ENCODE peak calls at places on chromosomes 3 and 15, in six cellular contexts. One of them, this sample, is unnamed.
A peak's percentile ranks its signal among the peaks of the same experiment; 100 is the strongest.

GRCh38 chr3:23698652-23699313 is 107.0 kb upstream of the UBE2E1 start:
- DNase-seq in A673: no peak
- DNase-seq in HepG2: no peak
- DNase-seq in right cardiac atrium: no peak
- DNase-seq in right atrium auricular region: no peak
- DNase-seq in iPS DF 6.9: no peak
- DNase-seq in this sample: no peak

GRCh38 chr3:57091471-57091870 is 31.0 kb downstream of the SPATA12 start:
- DNase-seq in A673: no peak
- DNase-seq in HepG2: no peak
- DNase-seq in right cardiac atrium: no peak
- DNase-seq in right atrium auricular region: no peak
- DNase-seq in iPS DF 6.9: no peak
- DNase-seq in this sample: no peak

GRCh38 chr3:89360155-89360554 is 252.7 kb downstream of the EPHA3 start:
- DNase-seq in A673: no peak
- DNase-seq in HepG2: no peak
- DNase-seq in right cardiac atrium: no peak
- DNase-seq in right atrium auricular region: no peak
- DNase-seq in iPS DF 6.9: no peak
- DNase-seq in this sample: no peak

GRCh38 chr3:45035441-45036301 is 9.6 kb downstream of the CLEC3B start:
- DNase-seq in A673: peak; percentile 16
- DNase-seq in HepG2: no peak
- DNase-seq in right cardiac atrium: peak; percentile 74
- DNase-seq in right atrium auricular region: no peak
- DNase-seq in iPS DF 6.9: no peak
- DNase-seq in this sample: peak; percentile 44

GRCh38 chr15:48981941-48982340 is 18.2 kb upstream of the SHC4 start:
- DNase-seq in A673: no peak
- DNase-seq in HepG2: no peak
- DNase-seq in right cardiac atrium: no peak
- DNase-seq in right atrium auricular region: no peak
- DNase-seq in iPS DF 6.9: no peak
- DNase-seq in this sample: no peak

GRCh38 chr15:41928100-41928499 is 34.2 kb upstream of the SPTBN5 start:
- DNase-seq in A673: no peak
- DNase-seq in HepG2: peak; percentile 82
- DNase-seq in right cardiac atrium: no peak
- DNase-seq in right atrium auricular region: no peak
- DNase-seq in iPS DF 6.9: no peak
- DNase-seq in this sample: no peak

GRCh38 chr3:81352867-81353266 is 408.6 kb downstream of the GBE1 start:
- DNase-seq in A673: peak; percentile 51
- DNase-seq in HepG2: peak; percentile 40
- DNase-seq in right cardiac atrium: no peak
- DNase-seq in right atrium auricular region: no peak
- DNase-seq in iPS DF 6.9: peak; percentile 22
- DNase-seq in this sample: peak; percentile 13

GRCh38 chr15:34721802-34722795 is 32.7 kb downstream of the GJD2 start:
- DNase-seq in A673: peak; percentile 44
- DNase-seq in HepG2: peak; percentile 20
- DNase-seq in right cardiac atrium: peak; percentile 90
- DNase-seq in right atrium auricular region: peak; percentile 82
- DNase-seq in iPS DF 6.9: no peak
- DNase-seq in this sample: peak; percentile 68

GRCh38 chr3:99240700-99241099 is 339.2 kb upstream of the DCBLD2 start:
- DNase-seq in A673: peak; percentile 74
- DNase-seq in HepG2: no peak
- DNase-seq in right cardiac atrium: no peak
- DNase-seq in right atrium auricular region: no peak
- DNase-seq in iPS DF 6.9: no peak
- DNase-seq in this sample: no peak

GRCh38 chr3:69326821-69327433 is 59.0 kb downstream of the FRMD4B start:
- DNase-seq in A673: no peak
- DNase-seq in HepG2: no peak
- DNase-seq in right cardiac atrium: no peak
- DNase-seq in right atrium auricular region: no peak
- DNase-seq in iPS DF 6.9: no peak
- DNase-seq in this sample: no peak

GRCh38 chr15:58900628-58901027 is 32.9 kb downstream of the SLTM start:
- DNase-seq in A673: no peak
- DNase-seq in HepG2: no peak
- DNase-seq in right cardiac atrium: no peak
- DNase-seq in right atrium auricular region: no peak
- DNase-seq in iPS DF 6.9: no peak
- DNase-seq in this sample: no peak

GRCh38 chr3:32398531-32398930 is 6.9 kb downstream of the CMTM7 start:
- DNase-seq in A673: no peak
- DNase-seq in HepG2: no peak
- DNase-seq in right cardiac atrium: peak; percentile 80
- DNase-seq in right atrium auricular region: peak; percentile 76
- DNase-seq in iPS DF 6.9: no peak
- DNase-seq in this sample: peak; percentile 56

GRCh38 chr3:105177558-105177957 is 189.2 kb upstream of the ALCAM start:
- DNase-seq in A673: no peak
- DNase-seq in HepG2: no peak
- DNase-seq in right cardiac atrium: no peak
- DNase-seq in right atrium auricular region: no peak
- DNase-seq in iPS DF 6.9: no peak
- DNase-seq in this sample: no peak

GRCh38 chr3:142064454-142064853 is 84.9 kb downstream of the TFDP2 start:
- DNase-seq in A673: no peak
- DNase-seq in HepG2: no peak
- DNase-seq in right cardiac atrium: no peak
- DNase-seq in right atrium auricular region: no peak
- DNase-seq in iPS DF 6.9: no peak
- DNase-seq in this sample: no peak

GRCh38 chr15:64096486-64097431 is 977 bp downstream of the SNX1 start:
- DNase-seq in A673: peak; percentile 30
- DNase-seq in HepG2: no peak
- DNase-seq in right cardiac atrium: no peak
- DNase-seq in right atrium auricular region: no peak
- DNase-seq in iPS DF 6.9: no peak
- DNase-seq in this sample: no peak

DNA sequence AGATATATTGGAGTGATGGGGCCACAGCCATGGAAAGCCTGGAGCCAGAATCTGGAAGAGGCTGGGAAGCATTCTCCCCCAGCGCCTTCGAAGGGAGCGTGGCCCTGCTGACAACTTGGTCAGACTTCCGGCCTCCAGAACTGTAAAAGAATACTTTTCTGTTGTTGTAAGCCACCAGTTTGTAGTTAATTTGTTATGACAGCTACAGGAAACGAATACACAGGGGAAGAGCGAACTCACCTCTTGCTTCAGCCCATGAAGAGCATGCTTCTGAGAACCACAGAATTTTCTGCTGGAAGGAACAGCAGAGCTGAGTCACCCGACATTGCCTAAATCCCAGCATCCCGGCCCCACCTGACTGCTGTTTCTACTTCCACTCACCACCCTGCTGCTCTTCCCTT is 501.7 kb downstream of the SHQ1 start:
- DNase-seq in A673: no peak
- DNase-seq in HepG2: no peak
- DNase-seq in right cardiac atrium: no peak
- DNase-seq in right atrium auricular region: no peak
- DNase-seq in iPS DF 6.9: no peak
- DNase-seq in this sample: no peak
- H3K4me1 ChIP-seq in A673: no peaks in the 10 kb centered on the region
- H3K4me1 ChIP-seq in HepG2: no peaks in the 10 kb centered on the region
- H3K4me1 ChIP-seq in right cardiac atrium: peaks cover 8% of the 10 kb centered on the region
- H3K4me1 ChIP-seq in right atrium auricular region: peaks cover 19% of the 10 kb centered on the region
- H3K4me1 ChIP-seq in iPS DF 6.9: peaks cover 1% of the 10 kb centered on the region
- H3K4me1 ChIP-seq in this sample: peaks cover 32% of the 10 kb centered on the region

GRCh38 chr3:193396451-193397244 is 18.1 kb upstream of the ATP13A5 start:
- DNase-seq in A673: no peak
- DNase-seq in HepG2: no peak
- DNase-seq in right cardiac atrium: no peak
- DNase-seq in right atrium auricular region: no peak
- DNase-seq in iPS DF 6.9: no peak
- DNase-seq in this sample: no peak

GRCh38 chr3:193403307-193403706 is 24.8 kb upstream of the ATP13A5 start:
- DNase-seq in A673: no peak
- DNase-seq in HepG2: no peak
- DNase-seq in right cardiac atrium: no peak
- DNase-seq in right atrium auricular region: no peak
- DNase-seq in iPS DF 6.9: no peak
- DNase-seq in this sample: no peak

GRCh38 chr3:193400304-193400703 is 21.8 kb upstream of the ATP13A5 start:
- DNase-seq in A673: no peak
- DNase-seq in HepG2: no peak
- DNase-seq in right cardiac atrium: no peak
- DNase-seq in right atrium auricular region: no peak
- DNase-seq in iPS DF 6.9: no peak
- DNase-seq in this sample: no peak
- H3K27ac ChIP-seq in A673: no peak overlapping the region
- H3K27ac ChIP-seq in HepG2: no peak overlapping the region
- H3K27ac ChIP-seq in right cardiac atrium: no peak overlapping the region
- H3K27ac ChIP-seq in right atrium auricular region: no peak overlapping the region
- H3K27ac ChIP-seq in iPS DF 6.9: no peak overlapping the region
- H3K27ac ChIP-seq in this sample: no peak overlapping the region

GRCh38 chr3:123384256-123384655 is 64.6 kb downstream of the ADCY5 start:
- DNase-seq in A673: no peak
- DNase-seq in HepG2: no peak
- DNase-seq in right cardiac atrium: no peak
- DNase-seq in right atrium auricular region: no peak
- DNase-seq in iPS DF 6.9: no peak
- DNase-seq in this sample: no peak
- H3K4me1 ChIP-seq in A673: no peaks in the 10 kb centered on the region
- H3K4me1 ChIP-seq in HepG2: no peaks in the 10 kb centered on the region
- H3K4me1 ChIP-seq in right cardiac atrium: peaks cover 24% of the 10 kb centered on the region
- H3K4me1 ChIP-seq in right atrium auricular region: peaks cover 87% of the 10 kb centered on the region
- H3K4me1 ChIP-seq in iPS DF 6.9: peaks cover 6% of the 10 kb centered on the region
- H3K4me1 ChIP-seq in this sample: peaks cover 86% of the 10 kb centered on the region

DNA sequence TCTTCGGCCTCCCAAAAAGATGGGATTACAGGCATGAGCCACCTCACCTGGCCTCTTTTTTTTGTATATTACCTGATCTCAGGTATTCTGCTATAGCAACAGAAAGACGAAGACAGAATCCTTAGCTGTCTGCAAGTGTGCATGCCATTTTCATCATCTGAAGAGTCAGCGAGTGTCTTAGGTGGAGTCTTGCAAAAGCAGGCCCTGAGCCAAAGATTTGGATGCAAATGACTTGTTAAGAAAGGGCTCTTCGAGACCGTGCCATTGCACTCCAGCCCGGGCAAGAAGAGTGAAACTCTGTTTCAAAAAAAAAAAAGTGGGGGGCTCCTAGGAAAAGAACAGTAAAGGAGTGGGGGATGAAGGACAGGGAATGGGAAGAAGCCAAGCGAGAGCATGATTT is 10.2 kb upstream of the TRIM69 start:
- DNase-seq in A673: peak; percentile 79
- DNase-seq in HepG2: no peak
- DNase-seq in right cardiac atrium: no peak
- DNase-seq in right atrium auricular region: no peak
- DNase-seq in iPS DF 6.9: no peak
- DNase-seq in this sample: no peak
- H3K27ac ChIP-seq in A673: peak overlapping the region; percentile 95
- H3K27ac ChIP-seq in HepG2: peak overlapping the region; percentile 45
- H3K27ac ChIP-seq in right cardiac atrium: peak overlapping the region; percentile 93
- H3K27ac ChIP-seq in right atrium auricular region: peak overlapping the region; percentile 98
- H3K27ac ChIP-seq in iPS DF 6.9: no peak overlapping the region
- H3K27ac ChIP-seq in this sample: peak overlapping the region; percentile 69

GRCh38 chr15:85616549-85616948 is 178.2 kb downstream of the KLHL25 start:
- DNase-seq in A673: no peak
- DNase-seq in HepG2: no peak
- DNase-seq in right cardiac atrium: no peak
- DNase-seq in right atrium auricular region: no peak
- DNase-seq in iPS DF 6.9: no peak
- DNase-seq in this sample: no peak
- H3K4me1 ChIP-seq in A673: peaks cover 45% of the 10 kb centered on the region
- H3K4me1 ChIP-seq in HepG2: peaks cover 22% of the 10 kb centered on the region
- H3K4me1 ChIP-seq in right cardiac atrium: peaks cover 3% of the 10 kb centered on the region
- H3K4me1 ChIP-seq in right atrium auricular region: peaks cover 81% of the 10 kb centered on the region
- H3K4me1 ChIP-seq in iPS DF 6.9: no peaks in the 10 kb centered on the region
- H3K4me1 ChIP-seq in this sample: peaks cover 94% of the 10 kb centered on the region

GRCh38 chr15:75671684-75672083 is 24.0 kb downstream of the SNX33 start:
- DNase-seq in A673: no peak
- DNase-seq in HepG2: no peak
- DNase-seq in right cardiac atrium: no peak
- DNase-seq in right atrium auricular region: no peak
- DNase-seq in iPS DF 6.9: no peak
- DNase-seq in this sample: no peak
- H3K27ac ChIP-seq in A673: no peak overlapping the region
- H3K27ac ChIP-seq in HepG2: no peak overlapping the region
- H3K27ac ChIP-seq in right cardiac atrium: no peak overlapping the region
- H3K27ac ChIP-seq in right atrium auricular region: peak overlapping the region; percentile 81
- H3K27ac ChIP-seq in iPS DF 6.9: no peak overlapping the region
- H3K27ac ChIP-seq in this sample: peak overlapping the region; percentile 80

GRCh38 chr3:120440001-120440703 is 10.6 kb downstream of the FSTL1 start:
- DNase-seq in A673: no peak
- DNase-seq in HepG2: no peak
- DNase-seq in right cardiac atrium: no peak
- DNase-seq in right atrium auricular region: no peak
- DNase-seq in iPS DF 6.9: no peak
- DNase-seq in this sample: no peak

GRCh38 chr3:120440762-120441161 is 10.0 kb downstream of the FSTL1 start:
- DNase-seq in A673: no peak
- DNase-seq in HepG2: no peak
- DNase-seq in right cardiac atrium: no peak
- DNase-seq in right atrium auricular region: no peak
- DNase-seq in iPS DF 6.9: no peak
- DNase-seq in this sample: no peak

GRCh38 chr3:120442975-120443517 is 7.7 kb downstream of the FSTL1 start:
- DNase-seq in A673: no peak
- DNase-seq in HepG2: no peak
- DNase-seq in right cardiac atrium: no peak
- DNase-seq in right atrium auricular region: no peak
- DNase-seq in iPS DF 6.9: no peak
- DNase-seq in this sample: no peak

GRCh38 chr3:120438971-120439370 is 11.8 kb downstream of the FSTL1 start:
- DNase-seq in A673: no peak
- DNase-seq in HepG2: no peak
- DNase-seq in right cardiac atrium: peak; percentile 84
- DNase-seq in right atrium auricular region: no peak
- DNase-seq in iPS DF 6.9: no peak
- DNase-seq in this sample: peak; percentile 49

GRCh38 chr3:120441776-120442175 is 9.0 kb downstream of the FSTL1 start:
- DNase-seq in A673: no peak
- DNase-seq in HepG2: no peak
- DNase-seq in right cardiac atrium: no peak
- DNase-seq in right atrium auricular region: no peak
- DNase-seq in iPS DF 6.9: no peak
- DNase-seq in this sample: no peak
- H3K4me1 ChIP-seq in A673: peaks cover 19% of the 10 kb centered on the region
- H3K4me1 ChIP-seq in HepG2: no peaks in the 10 kb centered on the region
- H3K4me1 ChIP-seq in right cardiac atrium: peaks cover 28% of the 10 kb centered on the region
- H3K4me1 ChIP-seq in right atrium auricular region: peaks cover 100% of the 10 kb centered on the region
- H3K4me1 ChIP-seq in iPS DF 6.9: no peaks in the 10 kb centered on the region
- H3K4me1 ChIP-seq in this sample: peaks cover 96% of the 10 kb centered on the region

This sample was measured in heart right ventricle.